ENCODE peak calls at places on chromosomes 3 and 15, in four cellular contexts. One of them, this sample, is unnamed.
A peak's percentile ranks its signal among the peaks of the same experiment; 100 is the strongest.

GRCh38 chr3:132290833-132291232 is 26.4 kb upstream of the ACP3 start:
- DNase-seq in stomach: no peak
- DNase-seq in esophagus squamous epithelium: no peak
- DNase-seq in A549: no peak
- DNase-seq in this sample: peak; percentile 85

GRCh38 chr3:36298188-36298587 is 82.1 kb upstream of the STAC start:
- DNase-seq in stomach: no peak
- DNase-seq in A549: no peak
- DNase-seq in esophagus squamous epithelium: no peak
- DNase-seq in this sample: no peak

GRCh38 chr15:63288778-63289378 is 11.5 kb downstream of the APH1B start:
- DNase-seq in esophagus squamous epithelium: no peak
- DNase-seq in A549: peak; percentile 86
- DNase-seq in stomach: no peak
- DNase-seq in this sample: peak; percentile 54

GRCh38 chr3:36871379-36872126 is 73.3 kb downstream of the TRANK1 start:
- DNase-seq in esophagus squamous epithelium: no peak
- DNase-seq in A549: no peak
- DNase-seq in stomach: no peak
- DNase-seq in this sample: no peak

GRCh38 chr3:181210275-181210674 is 220.7 kb upstream of the DNAJC19 start:
- DNase-seq in stomach: no peak
- DNase-seq in esophagus squamous epithelium: no peak
- DNase-seq in A549: no peak
- DNase-seq in this sample: peak; percentile 42

GRCh38 chr3:50551293-50552057 is 16.1 kb downstream of the C3orf18 start:
- DNase-seq in esophagus squamous epithelium: no peak
- DNase-seq in stomach: peak; percentile 39
- DNase-seq in A549: no peak
- DNase-seq in this sample: no peak

GRCh38 chr3:131350506-131350905 is 31.1 kb upstream of the NUDT16 start:
- DNase-seq in A549: peak; percentile 14
- DNase-seq in esophagus squamous epithelium: no peak
- DNase-seq in stomach: no peak
- DNase-seq in this sample: peak; percentile 39

GRCh38 chr3:31696009-31696297 is 163.2 kb downstream of the STT3B start:
- DNase-seq in esophagus squamous epithelium: no peak
- DNase-seq in A549: no peak
- DNase-seq in stomach: no peak
- DNase-seq in this sample: no peak

GRCh38 chr3:109731639-109732473 is 394.5 kb upstream of the DPPA4 start:
- DNase-seq in A549: peak; percentile 13
- DNase-seq in esophagus squamous epithelium: no peak
- DNase-seq in stomach: peak; percentile 53
- DNase-seq in this sample: peak; percentile 79

GRCh38 chr15:62125763-62126162 is 39.3 kb downstream of the C2CD4B start:
- DNase-seq in esophagus squamous epithelium: no peak
- DNase-seq in stomach: no peak
- DNase-seq in A549: no peak
- DNase-seq in this sample: peak; percentile 79

GRCh38 chr3:17972889-17973558 is 230.6 kb upstream of the TBC1D5 start:
- DNase-seq in esophagus squamous epithelium: no peak
- DNase-seq in stomach: no peak
- DNase-seq in A549: no peak
- DNase-seq in this sample: no peak

GRCh38 chr15:96337991-96338771 is 7.7 kb downstream of the NR2F2 start:
- DNase-seq in A549: no peak
- DNase-seq in stomach: no peak
- DNase-seq in esophagus squamous epithelium: no peak
- DNase-seq in this sample: no peak

GRCh38 chr15:29978411-29979382 is 104.1 kb upstream of the GOLGA8J start:
- DNase-seq in stomach: no peak
- DNase-seq in esophagus squamous epithelium: no peak
- DNase-seq in A549: no peak
- DNase-seq in this sample: peak; percentile 14

GRCh38 chr3:23325466-23326065 is 122.4 kb downstream of the UBE2E2 start:
- DNase-seq in A549: no peak
- DNase-seq in esophagus squamous epithelium: no peak
- DNase-seq in stomach: no peak
- DNase-seq in this sample: no peak

GRCh38 chr15:28989239-28989830 is 103.6 kb downstream of the APBA2 start:
- DNase-seq in stomach: no peak
- DNase-seq in esophagus squamous epithelium: no peak
- DNase-seq in A549: no peak
- DNase-seq in this sample: no peak

GRCh38 chr15:46607103-46607502 is 972.3 kb downstream of the SQOR start:
- DNase-seq in esophagus squamous epithelium: no peak
- DNase-seq in stomach: no peak
- DNase-seq in A549: no peak
- DNase-seq in this sample: no peak

GRCh38 chr3:183576487-183577107 is 21.1 kb upstream of the KLHL6 start:
- DNase-seq in stomach: no peak
- DNase-seq in A549: no peak
- DNase-seq in esophagus squamous epithelium: no peak
- DNase-seq in this sample: no peak

GRCh38 chr3:46427929-46428833 is 21.1 kb downstream of the CCRL2 start:
- DNase-seq in esophagus squamous epithelium: no peak
- DNase-seq in stomach: no peak
- DNase-seq in A549: no peak
- DNase-seq in this sample: peak; percentile 49

GRCh38 chr3:127418560-127419099 is 130.8 kb upstream of the PRR20G start:
- DNase-seq in stomach: no peak
- DNase-seq in esophagus squamous epithelium: no peak
- DNase-seq in A549: no peak
- DNase-seq in this sample: no peak

GRCh38 chr15:34753236-34753894 is 1.4 kb downstream of the GJD2 start:
- DNase-seq in A549: no peak
- DNase-seq in esophagus squamous epithelium: no peak
- DNase-seq in stomach: no peak
- DNase-seq in this sample: peak; percentile 86

GRCh38 chr15:65945616-65946015 is 76.3 kb downstream of the RAB11A start:
- DNase-seq in A549: no peak
- DNase-seq in esophagus squamous epithelium: no peak
- DNase-seq in stomach: no peak
- DNase-seq in this sample: no peak

GRCh38 chr3:182787302-182788036 is 5.8 kb upstream of the ATP11B start:
- DNase-seq in esophagus squamous epithelium: no peak
- DNase-seq in A549: no peak
- DNase-seq in stomach: no peak
- DNase-seq in this sample: peak; percentile 64

GRCh38 chr3:14766428-14767244 is 52.1 kb upstream of the FGD5 start:
- DNase-seq in stomach: no peak
- DNase-seq in A549: no peak
- DNase-seq in esophagus squamous epithelium: no peak
- DNase-seq in this sample: no peak

GRCh38 chr15:36365963-36366362 is 213.5 kb upstream of the CDIN1 start:
- DNase-seq in stomach: no peak
- DNase-seq in esophagus squamous epithelium: no peak
- DNase-seq in A549: no peak
- DNase-seq in this sample: peak; percentile 44

GRCh38 chr15:29924750-29925149 is 102.5 kb upstream of the TJP1 start:
- DNase-seq in A549: peak; percentile 72
- DNase-seq in stomach: no peak
- DNase-seq in esophagus squamous epithelium: no peak
- DNase-seq in this sample: peak; percentile 89

GRCh38 chr3:6825527-6825926 is 35.4 kb upstream of the GRM7 start:
- DNase-seq in esophagus squamous epithelium: no peak
- DNase-seq in stomach: no peak
- DNase-seq in A549: no peak
- DNase-seq in this sample: no peak

GRCh38 chr3:191952186-191952585 is 491.2 kb downstream of the PYDC2 start:
- DNase-seq in stomach: no peak
- DNase-seq in esophagus squamous epithelium: no peak
- DNase-seq in A549: no peak
- DNase-seq in this sample: no peak

GRCh38 chr3:95055288-95055687 is 992.4 kb downstream of the NSUN3 start:
- DNase-seq in A549: no peak
- DNase-seq in stomach: no peak
- DNase-seq in esophagus squamous epithelium: no peak
- DNase-seq in this sample: no peak

DNA sequence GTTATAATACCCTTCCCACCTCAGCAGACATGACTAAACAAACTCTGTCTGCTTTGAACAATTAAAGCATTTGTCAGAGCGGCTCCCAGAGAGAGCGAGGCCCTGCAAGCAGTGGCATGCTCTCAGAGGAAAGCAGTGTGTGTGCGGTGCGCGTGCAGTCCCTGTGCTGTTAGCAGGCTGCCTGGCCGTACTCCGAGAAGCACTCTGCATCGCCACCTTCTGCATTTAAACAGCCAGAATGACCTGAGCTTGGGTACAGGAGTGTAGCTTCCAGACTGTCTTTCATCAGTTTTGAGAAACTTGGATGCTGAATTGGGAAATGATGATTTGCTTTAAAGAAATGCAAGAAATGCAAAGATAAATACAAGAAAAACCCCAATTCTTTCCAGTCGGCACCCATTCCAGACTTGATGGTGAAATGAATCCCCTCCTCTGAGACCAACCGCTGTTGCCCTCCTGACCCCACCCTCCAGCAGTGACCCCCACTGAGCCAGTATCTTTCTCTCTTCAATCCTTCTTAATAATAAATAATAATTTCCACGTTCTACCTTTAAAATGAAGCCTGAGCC is 113.5 kb downstream of the VGLL4 start:
- DNase-seq in stomach: no peak
- DNase-seq in A549: no peak
- DNase-seq in esophagus squamous epithelium: no peak
- DNase-seq in this sample: peak; percentile 54
- TF ChIP-seq CTCF in stomach: no peak
- TF ChIP-seq CTCF in A549: no peak
- TF ChIP-seq CTCF in esophagus squamous epithelium: no peak
- TF ChIP-seq CTCF in this sample: peak; percentile 32

GRCh38 chr3:12952322-12953200 is 111.2 kb upstream of the RPL32 start:
- DNase-seq in A549: no peak
- DNase-seq in stomach: no peak
- DNase-seq in esophagus squamous epithelium: no peak
- DNase-seq in this sample: no peak

GRCh38 chr3:12955651-12956315 is 114.4 kb upstream of the RPL32 start:
- DNase-seq in A549: no peak
- DNase-seq in esophagus squamous epithelium: no peak
- DNase-seq in stomach: no peak
- DNase-seq in this sample: no peak

GRCh38 chr3:12954891-12955650 is 113.7 kb upstream of the RPL32 start:
- DNase-seq in esophagus squamous epithelium: no peak
- DNase-seq in stomach: peak; percentile 83
- DNase-seq in A549: no peak
- DNase-seq in this sample: no peak

GRCh38 chr3:12953201-12953712 is 111.9 kb upstream of the RPL32 start:
- DNase-seq in A549: no peak
- DNase-seq in esophagus squamous epithelium: no peak
- DNase-seq in stomach: no peak
- DNase-seq in this sample: no peak

DNA sequence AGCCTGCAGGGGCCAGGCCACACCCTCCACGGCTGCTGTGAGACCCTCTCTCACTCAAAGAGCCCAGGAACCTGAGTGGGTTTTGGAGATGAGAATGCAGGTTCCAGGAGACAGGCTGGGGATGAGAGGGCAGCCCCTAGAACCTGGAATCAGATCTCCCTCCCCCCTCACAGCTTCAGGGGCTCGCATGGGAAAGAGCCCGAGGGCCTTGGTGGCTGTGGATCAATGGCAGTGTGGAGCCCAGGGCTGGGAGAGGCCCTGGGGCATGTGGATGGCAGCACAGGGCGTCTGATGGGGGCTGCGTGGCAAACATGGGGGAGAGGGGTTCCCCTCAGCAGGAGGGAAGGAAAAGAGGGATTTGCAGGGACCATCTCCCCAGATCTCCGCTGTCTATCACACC is 112.8 kb upstream of the RPL32 start:
- DNase-seq in stomach: no peak
- DNase-seq in esophagus squamous epithelium: no peak
- DNase-seq in A549: no peak
- DNase-seq in this sample: no peak
- H3K4me1 ChIP-seq in stomach: peaks cover 57% of the 10 kb centered on the region
- H3K4me1 ChIP-seq in esophagus squamous epithelium: peaks cover 51% of the 10 kb centered on the region
- H3K4me1 ChIP-seq in A549: no peaks in the 10 kb centered on the region
- H3K4me1 ChIP-seq in this sample: peaks cover 32% of the 10 kb centered on the region

DNA sequence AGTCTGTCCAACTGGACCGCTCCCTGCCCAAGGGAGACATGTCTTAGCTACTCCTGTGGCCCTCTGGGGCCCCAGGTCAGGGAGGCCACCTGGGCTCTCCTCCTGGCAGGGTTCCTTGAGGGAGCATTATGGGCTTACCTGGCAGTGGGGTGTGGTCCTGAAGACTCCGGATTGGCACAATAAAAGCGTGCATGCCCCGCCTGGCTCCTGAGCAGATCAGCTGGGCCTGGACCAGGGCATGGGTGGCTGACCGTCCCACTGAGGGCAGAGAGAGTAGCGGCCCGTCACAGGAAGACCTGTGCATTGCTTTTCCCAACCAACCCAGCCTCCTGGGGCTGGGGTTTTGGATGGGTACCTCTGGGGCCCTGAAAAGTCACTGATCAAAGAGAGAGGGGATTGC is 5.4 kb downstream of the ACOX2 start:
- DNase-seq in esophagus squamous epithelium: no peak
- DNase-seq in stomach: no peak
- DNase-seq in A549: no peak
- DNase-seq in this sample: no peak
- TF ChIP-seq CTCF in esophagus squamous epithelium: no peak
- TF ChIP-seq CTCF in stomach: no peak
- TF ChIP-seq CTCF in A549: no peak
- TF ChIP-seq CTCF in this sample: no peak

GRCh38 chr15:41791970-41792637 is 17.8 kb downstream of the MAPKBP1 start:
- DNase-seq in esophagus squamous epithelium: no peak
- DNase-seq in stomach: no peak
- DNase-seq in A549: no peak
- DNase-seq in this sample: no peak
- H3K4me1 ChIP-seq in esophagus squamous epithelium: peaks cover 79% of the 10 kb centered on the region
- H3K4me1 ChIP-seq in stomach: peaks cover 46% of the 10 kb centered on the region
- H3K4me1 ChIP-seq in A549: peaks cover 11% of the 10 kb centered on the region
- H3K4me1 ChIP-seq in this sample: peaks cover 83% of the 10 kb centered on the region

DNA sequence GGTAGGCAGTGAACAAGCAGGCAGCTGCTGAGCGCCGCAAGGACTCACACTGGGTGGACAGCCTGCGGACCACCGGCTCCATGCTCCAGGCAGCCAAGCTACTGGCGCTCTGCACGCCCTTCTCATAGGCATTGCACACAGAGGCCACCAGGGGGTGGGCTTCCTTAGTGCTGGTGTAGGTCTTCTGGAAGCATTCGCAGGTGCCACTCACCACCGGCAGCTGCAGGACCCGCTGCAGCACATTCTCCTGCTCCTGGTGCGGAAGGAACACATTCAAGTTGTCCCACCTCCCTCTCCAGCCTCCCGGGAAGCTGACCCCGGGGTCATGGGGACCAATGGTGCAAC is 6.0 kb downstream of the PLIN1 start:
- DNase-seq in esophagus squamous epithelium: no peak
- DNase-seq in stomach: no peak
- DNase-seq in A549: peak; percentile 76
- DNase-seq in this sample: peak; percentile 54
- TF ChIP-seq CTCF in esophagus squamous epithelium: no peak
- TF ChIP-seq CTCF in stomach: no peak
- TF ChIP-seq CTCF in A549: peak; percentile 50
- TF ChIP-seq CTCF in this sample: peak; percentile 60

DNA sequence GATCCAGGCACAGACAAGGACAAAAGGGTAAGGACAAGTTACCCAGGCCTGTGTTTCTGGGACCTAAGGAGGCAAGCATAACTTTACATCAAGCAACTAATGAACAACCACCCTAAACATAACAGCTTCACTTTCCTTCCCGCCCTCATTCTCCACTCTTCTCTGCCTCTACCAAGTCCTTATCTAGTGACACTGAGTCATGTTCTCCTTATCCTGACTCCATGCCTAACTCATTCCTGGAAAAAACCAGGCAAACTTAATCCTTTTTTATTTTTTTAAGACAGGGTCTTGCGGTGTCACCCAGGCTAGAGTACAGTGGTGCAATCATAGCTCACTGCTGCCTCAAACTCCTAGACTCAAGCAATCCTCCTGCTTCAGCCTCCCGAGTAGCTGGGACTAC is 44.5 kb downstream of the TMEM44 start:
- DNase-seq in A549: no peak
- DNase-seq in esophagus squamous epithelium: no peak
- DNase-seq in stomach: no peak
- DNase-seq in this sample: no peak
- H3K4me1 ChIP-seq in A549: peaks cover 23% of the 10 kb centered on the region
- H3K4me1 ChIP-seq in esophagus squamous epithelium: peaks cover 12% of the 10 kb centered on the region
- H3K4me1 ChIP-seq in stomach: peaks cover 3% of the 10 kb centered on the region
- H3K4me1 ChIP-seq in this sample: no peaks in the 10 kb centered on the region

This sample was measured in cardiac muscle cell.